ENCODE peak calls at places on chromosomes 6 and 20, in four cellular contexts. F, O, K and U are unnamed samples.

GRCh38 chr6:28589234-28589951 is 63.7 kb downstream of the GPX5 start:
- DNase-seq in F (peak), O (peak), K (peak), U (no peak)

GRCh38 chr20:33796263-33796906 is 14.8 kb upstream of the CHMP4B start:
- DNase-seq in F (no peak), O (no peak), K (no peak), U (no peak)

GRCh38 chr20:52493177-52493711 is 301.7 kb upstream of the ZFP64 start:
- DNase-seq in F (no peak), O (no peak), K (peak), U (no peak)

GRCh38 chr6:1679691-1680068 is 70.0 kb downstream of the FOXC1 start:
- DNase-seq in F (no peak), O (no peak), K (no peak), U (no peak)

GRCh38 chr6:20286968-20287565 is 74.8 kb upstream of the MBOAT1 start:
- DNase-seq in F (no peak), O (no peak), K (no peak), U (no peak)

GRCh38 chr20:32189691-32190607 is 17.6 kb downstream of the PLAGL2 start:
- DNase-seq in F (peak), O (peak), K (peak), U (peak)

GRCh38 chr6:106356382-106356781 is 4.1 kb upstream of the CRYBG1 start:
- DNase-seq in F (no peak), O (no peak), K (no peak), U (no peak)

GRCh38 chr6:117074672-117075071 is 190.7 kb upstream of the VGLL2 start:
- DNase-seq in F (no peak), O (no peak), K (no peak), U (no peak)

GRCh38 chr6:96015791-96016776 is at the start of gene FUT9:
- DNase-seq in F (no peak), O (no peak), K (no peak), U (no peak)

GRCh38 chr6:108365488-108365887 is 70.6 kb downstream of the AFG1L start:
- DNase-seq in F (no peak), O (no peak), K (no peak), U (no peak)

GRCh38 chr6:160510199-160510598 is 153.9 kb downstream of the LPA start:
- DNase-seq in F (no peak), O (no peak), K (no peak), U (no peak)

GRCh38 chr6:146913842-146914562 is 290.2 kb upstream of the STXBP5 start:
- DNase-seq in F (no peak), O (peak), K (peak), U (peak)

GRCh38 chr6:27547157-27548075 is 74.5 kb upstream of the ZNF184 start:
- DNase-seq in F (no peak), O (no peak), K (peak), U (no peak)

GRCh38 chr6:25279748-25280616 is 808 bp downstream of the CARMIL1 start:
- DNase-seq in F (no peak), O (peak), K (peak), U (no peak)

GRCh38 chr6:27161115-27161514 is 86.4 kb upstream of the PRSS16 start:
- DNase-seq in F (no peak), O (no peak), K (no peak), U (no peak)

GRCh38 chr6:30862156-30862875 is 22.0 kb upstream of the DDR1 start:
- DNase-seq in F (no peak), O (no peak), K (no peak), U (no peak)

GRCh38 chr20:63533871-63534393 is 3.2 kb downstream of the PTK6 start:
- DNase-seq in F (no peak), O (peak), K (no peak), U (no peak)

GRCh38 chr20:54140927-54141566 is 32.7 kb downstream of the CYP24A1 start:
- DNase-seq in F (no peak), O (no peak), K (no peak), U (no peak)

GRCh38 chr6:14622135-14622534 is 504.6 kb downstream of the CD83 start:
- DNase-seq in F (peak), O (no peak), K (no peak), U (no peak)

GRCh38 chr6:91786474-91787184 is 1199.8 kb upstream of the MAP3K7 start:
- DNase-seq in F (no peak), O (no peak), K (no peak), U (no peak)

GRCh38 chr6:53483423-53484353 is 61.2 kb downstream of the GCLC start:
- DNase-seq in F (no peak), O (no peak), K (peak), U (peak)

GRCh38 chr20:13148961-13149360 is 72.1 kb upstream of the ISM1 start:
- DNase-seq in F (no peak), O (no peak), K (no peak), U (no peak)

GRCh38 chr20:14853079-14853478 is 515.7 kb upstream of the FLRT3 start:
- DNase-seq in F (no peak), O (no peak), K (no peak), U (no peak)

GRCh38 chr20:19233025-19233794 is 20.8 kb downstream of the SLC24A3 start:
- DNase-seq in F (no peak), O (peak), K (no peak), U (no peak)

GRCh38 chr6:35624341-35625070 is 64.2 kb downstream of the FKBP5 start:
- DNase-seq in F (peak), O (no peak), K (peak), U (peak)

GRCh38 chr20:40741507-40742106 is 52.6 kb upstream of the MAFB start:
- DNase-seq in F (no peak), O (no peak), K (peak), U (no peak)

GRCh38 chr6:137568067-137568466 is 73.9 kb upstream of the OLIG3 start:
- DNase-seq in F (no peak), O (no peak), K (no peak), U (no peak)

GRCh38 chr20:63507083-63507743 is 8.3 kb upstream of the EEF1A2 start:
- DNase-seq in F (no peak), O (peak), K (peak), U (no peak)

GRCh38 chr6:44258325-44258863 is 1.1 kb upstream of the SLC35B2 start:
- DNase-seq in F (no peak), O (peak), K (no peak), U (no peak)

GRCh38 chr6:47456536-47456975 is 21.0 kb upstream of the CD2AP start:
- DNase-seq in F (no peak), O (no peak), K (no peak), U (no peak)

GRCh38 chr6:168120390-168121307 is 41.6 kb upstream of the FRMD1 start:
- DNase-seq in F (no peak), O (no peak), K (peak), U (no peak)

GRCh38 chr6:36683656-36684446 is 5.3 kb downstream of the CDKN1A start:
- DNase-seq in F (no peak), O (no peak), K (no peak), U (no peak)

GRCh38 chr6:30855429-30856069 is 28.8 kb upstream of the DDR1 start:
- DNase-seq in F (no peak), O (no peak), K (no peak), U (no peak)

GRCh38 chr6:140782941-140783340 is 1349.8 kb upstream of the GJE1 start:
- DNase-seq in F (no peak), O (no peak), K (no peak), U (no peak)

GRCh38 chr6:44053106-44053756 is 74.0 kb downstream of the MRPL14 start:
- DNase-seq in F (no peak), O (no peak), K (no peak), U (no peak)

GRCh38 chr6:2989332-2990178 is 10.1 kb upstream of the NQO2 start:
- DNase-seq in F (peak), O (peak), K (peak), U (peak)